ENCODE peak calls at places on chromosomes 1 and 21, in seven cellular contexts. K is GM12865; G is stimulated activated CD4-positive, alpha-beta T cell treated with anti-CD3 and anti-CD28 coated beads, Interleukin-1b, Interleukin-23, amount 100 ng/mL, for 24 hours; O is dermis microvascular lymphatic vessel endothelial cell; W is HL-60; U is HEK293T; P is H4. D is an unnamed sample.

GRCh38 chr1:43980255-43981134 is 1.5 kb downstream of the B4GALT2 start:
- DNase-seq in G (no peak), W (no peak), U (no peak), O (no peak), P (no peak), K (no peak), D (no peak)

GRCh38 chr1:224684920-224685547 is 68.9 kb downstream of the CNIH3 start:
- DNase-seq in K (no peak), P (no peak), W (no peak), O (no peak), U (no peak), G (no peak), D (no peak)

GRCh38 chr1:245673920-245674414 is 519.2 kb downstream of the KIF26B start:
- DNase-seq in W (no peak), O (no peak), G (no peak), K (peak), P (no peak), U (no peak), D (no peak)

GRCh38 chr21:31630062-31630711 is 29.3 kb upstream of the SOD1 start:
- DNase-seq in K (no peak), U (no peak), O (peak), W (no peak), P (peak), G (no peak), D (no peak)

GRCh38 chr1:156233421-156234127 is 8.4 kb upstream of the BGLAP start:
- DNase-seq in G (no peak), P (peak), U (no peak), O (peak), W (no peak), K (no peak), D (no peak)

GRCh38 chr1:23026573-23026972 is 7.3 kb downstream of the KDM1A start:
- DNase-seq in G (no peak), W (no peak), P (no peak), K (no peak), U (no peak), O (no peak), D (no peak)

GRCh38 chr1:236137285-236137852 is 5.0 kb upstream of the GPR137B start:
- DNase-seq in W (no peak), G (no peak), P (no peak), K (no peak), O (no peak), U (no peak), D (no peak)

GRCh38 chr1:1788646-1789431 is 10.6 kb upstream of the NADK start:
- DNase-seq in O (peak), G (no peak), K (peak), P (peak), W (peak), U (peak), D (no peak)

GRCh38 chr1:59520759-59521442 is 224.0 kb downstream of the FGGY start:
- DNase-seq in U (no peak), W (no peak), P (peak), K (no peak), O (peak), G (no peak), D (no peak)

GRCh38 chr1:224696891-224697765 is 81.0 kb downstream of the CNIH3 start:
- DNase-seq in U (no peak), W (no peak), G (no peak), O (no peak), P (peak), K (peak), D (no peak)

GRCh38 chr1:154556422-154556821 is 2.0 kb downstream of the UBE2Q1 start:
- DNase-seq in U (no peak), W (no peak), G (no peak), O (peak), P (no peak), K (no peak), D (no peak)

GRCh38 chr1:92125204-92125603 is 45.1 kb downstream of the BTBD8 start:
- DNase-seq in K (no peak), G (no peak), P (no peak), O (no peak), U (no peak), W (no peak), D (no peak)

GRCh38 chr1:54137532-54138061 is 15.2 kb downstream of the CDCP2 start:
- DNase-seq in U (no peak), P (peak), G (no peak), W (no peak), O (peak), K (no peak), D (no peak)